ENCODE peak calls at places on chromosomes 6 and 20, in nine cellular contexts. N is stimulated activated CD8-positive, alpha-beta memory T cell treated with anti-CD3 and anti-CD28 coated beads, Interleukin-2, amount 100 ng/mL, for 1 hour; P is amygdala; H is GM20000; L is hepatic stellate cell; F is left lung; C is H9; K is gastrocnemius medialis; I is CD8-positive, alpha-beta T cell. M is an unnamed sample.

GRCh38 chr6:31907158-31907813 is 5.4 kb upstream of the ZBTB12 start:
- DNase-seq in C (no peak), K (no peak), N (no peak), H (no peak), I (no peak), L (no peak), P (no peak), F (no peak), M (no peak)

GRCh38 chr6:27406085-27406484 is 17.5 kb downstream of the ZNF391 start:
- DNase-seq in H (no peak), C (no peak), K (no peak), F (no peak), N (no peak), I (no peak), L (no peak), P (no peak), M (no peak)

GRCh38 chr6:116314878-116315277 is 35.1 kb upstream of the TSPYL1 start:
- DNase-seq in N (no peak), L (no peak), K (no peak), I (no peak), F (no peak), P (no peak), C (no peak), H (peak; percentile 8), M (no peak)

GRCh38 chr20:37524859-37525708 is 2.6 kb downstream of the BLCAP start:
- DNase-seq in P (no peak), K (peak; percentile 63), L (no peak), I (no peak), F (no peak), H (peak; percentile 38), N (no peak), C (no peak), M (no peak)

GRCh38 chr6:113457156-113457555 is 400.0 kb upstream of the MARCKS start:
- DNase-seq in I (no peak), H (no peak), C (no peak), K (no peak), P (no peak), N (no peak), L (peak; percentile 57), F (no peak), M (no peak)

GRCh38 chr20:47740225-47741184 is 44.8 kb downstream of the SULF2 start:
- DNase-seq in L (no peak), P (no peak), K (peak; percentile 29), H (no peak), I (no peak), F (peak; percentile 83), N (no peak), C (peak; percentile 47), M (peak; percentile 30)

GRCh38 chr6:134374486-134374885 is 56.6 kb upstream of the SGK1 start:
- DNase-seq in N (no peak), C (no peak), L (no peak), P (no peak), F (no peak), K (no peak), H (no peak), I (no peak), M (no peak)

GRCh38 chr20:54123587-54124180 is 50.1 kb downstream of the CYP24A1 start:
- DNase-seq in C (peak; percentile 91), L (no peak), N (no peak), H (no peak), P (no peak), I (no peak), F (peak; percentile 86), K (no peak), M (no peak)